ENCODE peak calls at places on chromosomes 2 and 18, in eight cellular contexts. N is T-helper 9 cell; V is cerebellum; L is Calu3; H is GM12891; M is CD8-positive, alpha-beta memory T cell; Z is NAMALWA; R is EH. E is an unnamed sample.

GRCh38 chr2:84971799-84972790 is 1.1 kb downstream of the KCMF1 start:
- DNase-seq in M (peak; percentile 83), N (peak; percentile 57), Z (peak; percentile 71), R (peak; percentile 50), H (peak; percentile 45), L (peak; percentile 36), V (peak; percentile 38), E (peak; percentile 62)

GRCh38 chr2:101985793-101986164 is 6.0 kb upstream of the IL1R2 start:
- DNase-seq in M (no peak), H (no peak), V (no peak), L (no peak), N (no peak), R (no peak), Z (no peak), E (no peak)

GRCh38 chr2:69026026-69026425 is 13.0 kb downstream of the ANTXR1 start:
- DNase-seq in R (peak; percentile 52), M (no peak), Z (peak; percentile 73), L (peak; percentile 66), V (no peak), H (no peak), N (no peak), E (peak; percentile 66)

GRCh38 chr2:68978098-68978497 is 3.7 kb downstream of the GKN1 start:
- DNase-seq in V (no peak), R (no peak), Z (no peak), H (no peak), L (no peak), M (no peak), N (no peak), E (no peak)

GRCh38 chr2:150681120-150681796 is 193.8 kb upstream of the RND3 start:
- DNase-seq in Z (no peak), V (no peak), R (peak; percentile 95), H (no peak), M (no peak), N (no peak), L (peak; percentile 18), E (no peak)

GRCh38 chr2:209663149-209663548 is 108.5 kb upstream of the UNC80 start:
- DNase-seq in L (no peak), M (no peak), R (peak; percentile 48), Z (no peak), H (no peak), V (peak; percentile 48), N (no peak), E (no peak)

GRCh38 chr2:215870986-215871385 is 142.4 kb downstream of the MREG start:
- DNase-seq in N (no peak), L (peak; percentile 43), M (no peak), Z (peak; percentile 23), R (no peak), V (no peak), H (no peak), E (peak; percentile 13)

GRCh38 chr2:189446780-189447179 is 5.5 kb downstream of the WDR75 start:
- DNase-seq in M (no peak), R (no peak), Z (no peak), L (no peak), N (no peak), V (no peak), H (no peak), E (no peak)

GRCh38 chr2:68203587-68203986 is 45.9 kb downstream of the PNO1 start:
- DNase-seq in M (no peak), R (no peak), V (no peak), Z (peak; percentile 77), N (no peak), L (no peak), H (peak; percentile 37), E (no peak)

GRCh38 chr18:34740101-34740500 is 30.0 kb downstream of the DTNA start:
- DNase-seq in L (no peak), Z (no peak), M (no peak), R (no peak), H (no peak), V (no peak), N (no peak), E (no peak)

GRCh38 chr2:8761529-8762164 is 75.8 kb downstream of the KIDINS220 start:
- DNase-seq in H (no peak), L (peak; percentile 2), Z (peak; percentile 65), M (no peak), V (peak; percentile 49), N (no peak), R (peak; percentile 54), E (peak; percentile 41)

GRCh38 chr2:85806358-85807118 is 52.7 kb downstream of the ATOH8 start:
- DNase-seq in N (no peak), Z (no peak), M (no peak), H (no peak), L (no peak), R (no peak), V (no peak), E (no peak)

GRCh38 chr2:109009920-109010610 is 21.0 kb upstream of the EDAR start:
- DNase-seq in H (no peak), V (no peak), L (no peak), R (no peak), Z (no peak), N (no peak), M (no peak), E (peak; percentile 87)

GRCh38 chr2:10252202-10252601 is 50.5 kb upstream of the HPCAL1 start:
- DNase-seq in M (no peak), L (no peak), Z (no peak), N (no peak), V (no peak), H (no peak), R (no peak), E (no peak)

GRCh38 chr2:31227711-31228125 is 6.2 kb upstream of the EHD3 start:
- DNase-seq in L (no peak), M (no peak), R (no peak), V (no peak), H (no peak), Z (no peak), N (no peak), E (no peak)

GRCh38 chr2:228367356-228367755 is 185.9 kb upstream of the SPHKAP start:
- DNase-seq in H (no peak), L (no peak), Z (no peak), N (no peak), M (no peak), R (no peak), V (peak; percentile 47), E (no peak)

GRCh38 chr2:187577310-187577709 is 23.1 kb upstream of the TFPI start:
- DNase-seq in R (no peak), H (no peak), L (peak; percentile 22), Z (peak; percentile 5), N (no peak), V (no peak), M (no peak), E (no peak)

GRCh38 chr2:96470636-96471035 is 34.5 kb downstream of the NEURL3 start:
- DNase-seq in N (peak; percentile 34), R (peak; percentile 14), H (peak; percentile 64), M (peak; percentile 53), L (peak; percentile 84), V (peak; percentile 20), Z (no peak), E (no peak)

GRCh38 chr2:160494243-160494642 is 636 bp upstream of the RBMS1 start:
- DNase-seq in R (no peak), M (no peak), H (no peak), Z (no peak), V (no peak), N (no peak), L (no peak), E (peak; percentile 29)

GRCh38 chr2:64263315-64263714 is 119.1 kb upstream of the PELI1 start:
- DNase-seq in Z (no peak), H (no peak), V (no peak), M (no peak), R (peak; percentile 85), N (no peak), L (peak; percentile 35), E (peak; percentile 96)

GRCh38 chr2:180662555-180662954 is 317.9 kb upstream of the UBE2E3 start:
- DNase-seq in N (no peak), H (no peak), M (no peak), Z (no peak), V (no peak), R (no peak), L (no peak), E (no peak)

GRCh38 chr18:7196421-7196820 is 34.5 kb upstream of the LRRC30 start:
- DNase-seq in H (no peak), V (no peak), Z (no peak), R (no peak), M (no peak), L (no peak), N (no peak), E (peak; percentile 21)

GRCh38 chr2:144848404-144848803 is 328.5 kb upstream of the ZEB2 start:
- DNase-seq in H (no peak), N (no peak), V (no peak), R (no peak), L (no peak), M (no peak), Z (no peak), E (no peak)

GRCh38 chr2:111209045-111209514 is 88.4 kb downstream of the BCL2L11 start:
- DNase-seq in V (no peak), N (no peak), M (no peak), R (peak; percentile 67), L (no peak), H (no peak), Z (peak; percentile 43), E (peak; percentile 40)

GRCh38 chr2:206435738-206436137 is 7.6 kb upstream of the ADAM23 start:
- DNase-seq in R (no peak), Z (no peak), H (no peak), M (no peak), N (no peak), V (no peak), L (no peak), E (no peak)

GRCh38 chr2:230684222-230685164 is 28.1 kb upstream of the CAB39 start:
- DNase-seq in L (peak; percentile 77), R (peak; percentile 57), Z (no peak), H (no peak), N (no peak), V (no peak), M (no peak), E (peak; percentile 81)

GRCh38 chr2:11022874-11023273 is 111.1 kb downstream of the KCNF1 start:
- DNase-seq in R (no peak), Z (no peak), V (no peak), M (no peak), H (no peak), N (no peak), L (peak; percentile 36), E (peak; percentile 65)

GRCh38 chr2:172065086-172065485 is 20.2 kb upstream of the DLX1 start:
- DNase-seq in N (no peak), R (no peak), L (no peak), Z (no peak), H (no peak), V (no peak), M (no peak), E (no peak)

GRCh38 chr18:77811510-77811909 is 561.9 kb downstream of the GALR1 start:
- DNase-seq in Z (peak; percentile 71), L (no peak), H (no peak), N (no peak), V (no peak), R (no peak), M (no peak), E (peak; percentile 41)